ENCODE peak calls at places on chromosomes 5 and 9, in five cellular contexts. One of them, this sample, is unnamed.

GRCh38 chr9:123453904-123454321 is 97.9 kb downstream of the CRB2 start:
- DNase-seq in fibroblast of pulmonary artery: peak
- DNase-seq in H9: no peak
- DNase-seq in kidney epithelial cell: no peak
- DNase-seq in tibial artery: no peak
- DNase-seq in this sample: no peak

GRCh38 chr9:87259543-87259942 is 238.1 kb upstream of the DAPK1 start:
- DNase-seq in fibroblast of pulmonary artery: peak
- DNase-seq in kidney epithelial cell: no peak
- DNase-seq in H9: no peak
- DNase-seq in tibial artery: no peak
- DNase-seq in this sample: no peak

GRCh38 chr5:150271296-150271692 is 18.3 kb downstream of the CAMK2A start:
- DNase-seq in fibroblast of pulmonary artery: no peak
- DNase-seq in kidney epithelial cell: no peak
- DNase-seq in H9: no peak
- DNase-seq in tibial artery: no peak
- DNase-seq in this sample: no peak

GRCh38 chr9:132187006-132187760 is 25.3 kb downstream of the NTNG2 start:
- DNase-seq in fibroblast of pulmonary artery: no peak
- DNase-seq in H9: peak
- DNase-seq in tibial artery: no peak
- DNase-seq in kidney epithelial cell: no peak
- DNase-seq in this sample: no peak

GRCh38 chr9:90044263-90044662 is 439.5 kb downstream of the GADD45G start:
- DNase-seq in tibial artery: no peak
- DNase-seq in kidney epithelial cell: no peak
- DNase-seq in fibroblast of pulmonary artery: no peak
- DNase-seq in H9: no peak
- DNase-seq in this sample: no peak

GRCh38 chr9:131915181-131915580 is 164.5 kb downstream of the MED27 start:
- DNase-seq in kidney epithelial cell: no peak
- DNase-seq in fibroblast of pulmonary artery: no peak
- DNase-seq in H9: no peak
- DNase-seq in tibial artery: no peak
- DNase-seq in this sample: no peak

GRCh38 chr5:54520438-54520846 is 2.9 kb downstream of the SNX18 start:
- DNase-seq in kidney epithelial cell: no peak
- DNase-seq in H9: no peak
- DNase-seq in fibroblast of pulmonary artery: peak
- DNase-seq in tibial artery: peak
- DNase-seq in this sample: no peak

GRCh38 chr9:37903581-37903830 is 421 bp downstream of the SLC25A51 start:
- DNase-seq in H9: peak
- DNase-seq in kidney epithelial cell: no peak
- DNase-seq in tibial artery: no peak
- DNase-seq in fibroblast of pulmonary artery: no peak
- DNase-seq in this sample: peak

GRCh38 chr9:123763910-123764588 is 165.9 kb downstream of the DENND1A start:
- DNase-seq in tibial artery: no peak
- DNase-seq in kidney epithelial cell: peak
- DNase-seq in H9: no peak
- DNase-seq in fibroblast of pulmonary artery: peak
- DNase-seq in this sample: no peak

GRCh38 chr5:135953850-135954249 is 933 bp downstream of the LECT2 start:
- DNase-seq in H9: no peak
- DNase-seq in kidney epithelial cell: no peak
- DNase-seq in fibroblast of pulmonary artery: no peak
- DNase-seq in tibial artery: no peak
- DNase-seq in this sample: no peak
- TF ChIP-seq CTCF in H9: no peak
- TF ChIP-seq CTCF in kidney epithelial cell: no peak
- TF ChIP-seq CTCF in fibroblast of pulmonary artery: no peak
- TF ChIP-seq CTCF in tibial artery: no peak
- TF ChIP-seq CTCF in this sample: no peak

GRCh38 chr9:107856633-107857032 is 367.1 kb upstream of the KLF4 start:
- DNase-seq in kidney epithelial cell: no peak
- DNase-seq in tibial artery: no peak
- DNase-seq in H9: no peak
- DNase-seq in fibroblast of pulmonary artery: no peak
- DNase-seq in this sample: no peak

GRCh38 chr9:107858260-107858659 is 368.7 kb upstream of the KLF4 start:
- DNase-seq in fibroblast of pulmonary artery: no peak
- DNase-seq in kidney epithelial cell: no peak
- DNase-seq in tibial artery: no peak
- DNase-seq in H9: no peak
- DNase-seq in this sample: no peak

GRCh38 chr9:107862329-107862728 is 372.8 kb upstream of the KLF4 start:
- DNase-seq in tibial artery: no peak
- DNase-seq in kidney epithelial cell: no peak
- DNase-seq in fibroblast of pulmonary artery: no peak
- DNase-seq in H9: no peak
- DNase-seq in this sample: no peak

GRCh38 chr9:107863406-107863805 is 373.8 kb upstream of the KLF4 start:
- DNase-seq in tibial artery: no peak
- DNase-seq in kidney epithelial cell: no peak
- DNase-seq in fibroblast of pulmonary artery: no peak
- DNase-seq in H9: no peak
- DNase-seq in this sample: no peak

DNA sequence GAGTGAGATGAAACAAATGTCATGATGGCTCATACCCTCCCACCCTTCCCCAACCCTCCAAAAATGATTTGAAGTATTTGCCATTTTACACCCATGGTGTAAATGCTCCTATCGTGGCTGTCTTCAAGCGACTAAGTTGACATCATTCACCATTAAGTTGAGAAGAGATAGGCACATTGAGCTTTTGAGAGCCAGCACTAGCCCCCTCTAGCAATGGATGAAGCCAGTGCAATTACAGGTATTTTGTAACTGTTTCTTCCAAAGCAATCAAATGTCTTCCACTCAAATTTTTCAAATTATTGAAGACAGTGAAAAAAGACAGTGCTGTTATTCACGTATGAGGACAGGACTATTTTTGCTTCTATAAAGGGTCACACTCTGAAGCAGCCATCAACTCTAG is 371.5 kb upstream of the KLF4 start:
- DNase-seq in kidney epithelial cell: no peak
- DNase-seq in fibroblast of pulmonary artery: no peak
- DNase-seq in tibial artery: no peak
- DNase-seq in H9: no peak
- DNase-seq in this sample: no peak
- TF ChIP-seq CTCF in kidney epithelial cell: no peak
- TF ChIP-seq CTCF in fibroblast of pulmonary artery: no peak
- TF ChIP-seq CTCF in tibial artery: no peak
- TF ChIP-seq CTCF in H9: peak
- TF ChIP-seq CTCF in this sample: no peak

GRCh38 chr9:33044677-33045282 is 19.7 kb downstream of the DNAJA1 start:
- DNase-seq in tibial artery: no peak
- DNase-seq in kidney epithelial cell: no peak
- DNase-seq in H9: peak
- DNase-seq in fibroblast of pulmonary artery: peak
- DNase-seq in this sample: peak
- TF ChIP-seq CTCF in tibial artery: peak
- TF ChIP-seq CTCF in kidney epithelial cell: peak
- TF ChIP-seq CTCF in H9: peak
- TF ChIP-seq CTCF in fibroblast of pulmonary artery: peak
- TF ChIP-seq CTCF in this sample: no peak

DNA sequence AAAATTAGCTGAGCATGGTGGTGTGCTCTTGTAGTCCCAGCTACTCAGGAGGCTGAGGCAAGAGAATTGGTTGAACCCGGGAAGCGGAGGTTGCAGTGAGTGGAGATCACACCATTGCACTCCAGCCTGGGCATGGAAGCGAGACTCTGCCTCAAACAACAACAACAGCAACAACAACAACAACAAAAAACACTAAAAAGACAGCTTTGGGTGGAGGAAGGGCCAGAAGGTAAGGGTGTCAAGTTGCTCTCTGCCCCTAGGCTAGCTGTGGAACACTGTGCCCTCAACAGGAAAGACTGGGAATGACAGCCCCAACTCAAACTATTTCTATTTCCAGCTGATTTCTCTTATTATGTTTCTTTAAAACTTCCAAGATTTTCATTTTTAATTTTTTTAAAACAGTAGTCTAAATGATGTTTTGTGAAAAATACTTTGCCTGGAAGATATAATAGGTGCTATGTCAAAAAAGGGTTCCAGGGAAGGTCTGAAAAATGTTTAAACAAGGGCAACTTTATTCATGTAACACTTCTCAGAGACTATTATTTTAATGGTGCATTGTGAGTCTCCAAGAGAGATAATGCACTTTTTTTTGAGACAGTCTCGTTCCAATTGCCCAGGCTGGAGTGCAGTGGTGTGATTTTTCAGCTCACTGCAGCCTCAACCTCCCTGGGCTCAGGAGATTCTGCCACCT is 29.9 kb downstream of the CLINT1 start:
- DNase-seq in fibroblast of pulmonary artery: no peak
- DNase-seq in kidney epithelial cell: no peak
- DNase-seq in tibial artery: no peak
- DNase-seq in H9: peak
- DNase-seq in this sample: peak
- TF ChIP-seq CTCF in fibroblast of pulmonary artery: peak
- TF ChIP-seq CTCF in kidney epithelial cell: peak
- TF ChIP-seq CTCF in tibial artery: no peak
- TF ChIP-seq CTCF in H9: peak
- TF ChIP-seq CTCF in this sample: peak

DNA sequence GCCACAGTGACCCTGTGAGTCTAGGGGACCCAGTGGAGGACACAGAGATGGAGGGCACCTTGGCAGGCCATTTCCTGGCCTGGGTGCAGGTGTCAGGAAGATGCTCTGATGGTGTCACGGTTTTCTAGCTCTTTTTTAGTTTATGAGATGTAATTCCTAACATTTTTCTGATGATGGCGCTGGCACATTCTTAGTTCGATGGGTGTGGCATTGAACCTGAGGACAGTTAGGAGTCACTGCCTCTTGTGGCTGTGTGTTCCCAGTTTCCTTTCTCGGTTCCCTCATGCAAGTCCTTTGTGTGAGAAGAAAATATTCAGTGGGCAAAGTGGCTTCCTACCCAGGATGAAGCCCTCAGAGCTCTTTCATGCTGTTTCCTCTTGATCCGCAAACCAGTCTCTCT is 129.4 kb upstream of the ICE1 start:
- DNase-seq in kidney epithelial cell: no peak
- DNase-seq in H9: peak
- DNase-seq in tibial artery: no peak
- DNase-seq in fibroblast of pulmonary artery: no peak
- DNase-seq in this sample: no peak
- TF ChIP-seq CTCF in kidney epithelial cell: no peak
- TF ChIP-seq CTCF in H9: peak
- TF ChIP-seq CTCF in tibial artery: no peak
- TF ChIP-seq CTCF in fibroblast of pulmonary artery: no peak
- TF ChIP-seq CTCF in this sample: no peak

GRCh38 chr9:79763861-79764260 is 192.1 kb downstream of the TLE4 start:
- DNase-seq in H9: no peak
- DNase-seq in tibial artery: no peak
- DNase-seq in fibroblast of pulmonary artery: peak
- DNase-seq in kidney epithelial cell: no peak
- DNase-seq in this sample: no peak

GRCh38 chr9:79759460-79759859 is 187.7 kb downstream of the TLE4 start:
- DNase-seq in tibial artery: no peak
- DNase-seq in fibroblast of pulmonary artery: no peak
- DNase-seq in kidney epithelial cell: no peak
- DNase-seq in H9: no peak
- DNase-seq in this sample: no peak

GRCh38 chr9:79756414-79756813 is 184.6 kb downstream of the TLE4 start:
- DNase-seq in fibroblast of pulmonary artery: no peak
- DNase-seq in tibial artery: no peak
- DNase-seq in kidney epithelial cell: no peak
- DNase-seq in H9: no peak
- DNase-seq in this sample: no peak

GRCh38 chr9:79757074-79757473 is 185.3 kb downstream of the TLE4 start:
- DNase-seq in H9: no peak
- DNase-seq in tibial artery: no peak
- DNase-seq in kidney epithelial cell: no peak
- DNase-seq in fibroblast of pulmonary artery: no peak
- DNase-seq in this sample: no peak

DNA sequence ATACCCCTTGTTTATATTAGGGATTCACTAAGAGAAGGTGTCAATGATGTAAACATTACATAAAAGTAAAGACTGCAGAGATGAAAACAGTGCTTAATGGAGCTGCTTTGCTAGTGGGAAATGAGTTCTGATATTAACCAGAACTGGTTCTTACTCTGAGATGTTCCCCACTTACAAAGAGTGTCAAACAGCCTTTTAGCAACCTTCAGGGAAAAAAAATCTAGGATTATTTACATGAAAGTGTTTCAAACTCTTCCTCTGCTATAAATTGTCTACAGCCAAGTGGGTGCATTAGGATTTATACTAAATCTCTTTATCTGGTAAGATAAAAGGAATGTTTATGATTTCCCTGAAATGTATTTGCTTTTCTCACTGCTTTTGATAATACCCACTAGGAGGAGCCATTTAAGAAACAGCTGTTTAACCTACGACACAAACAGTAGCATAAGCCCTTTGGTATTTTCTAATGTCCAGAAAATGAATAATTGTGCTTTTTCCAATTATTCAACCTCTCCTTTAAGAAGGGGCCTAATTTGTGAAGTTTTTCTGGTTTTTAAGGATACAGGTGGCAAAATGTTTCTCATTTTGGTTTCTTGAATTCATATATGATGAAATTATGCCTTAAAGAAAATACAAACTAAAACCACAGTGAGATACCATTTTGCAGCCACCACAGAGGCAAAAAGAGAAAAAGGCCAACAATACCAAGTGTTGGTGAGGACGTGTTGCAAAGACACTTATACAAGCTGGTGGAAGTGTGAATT is 186.3 kb downstream of the TLE4 start:
- DNase-seq in fibroblast of pulmonary artery: peak
- DNase-seq in kidney epithelial cell: no peak
- DNase-seq in tibial artery: no peak
- DNase-seq in H9: no peak
- DNase-seq in this sample: no peak
- TF ChIP-seq CTCF in fibroblast of pulmonary artery: peak
- TF ChIP-seq CTCF in kidney epithelial cell: peak
- TF ChIP-seq CTCF in tibial artery: peak
- TF ChIP-seq CTCF in H9: peak
- TF ChIP-seq CTCF in this sample: peak

GRCh38 chr5:79020861-79021561 is 35.9 kb upstream of the ARSB start:
- DNase-seq in tibial artery: peak
- DNase-seq in fibroblast of pulmonary artery: peak
- DNase-seq in H9: peak
- DNase-seq in kidney epithelial cell: no peak
- DNase-seq in this sample: peak
- TF ChIP-seq CTCF in tibial artery: peak
- TF ChIP-seq CTCF in fibroblast of pulmonary artery: peak
- TF ChIP-seq CTCF in H9: peak
- TF ChIP-seq CTCF in kidney epithelial cell: peak
- TF ChIP-seq CTCF in this sample: peak

DNA sequence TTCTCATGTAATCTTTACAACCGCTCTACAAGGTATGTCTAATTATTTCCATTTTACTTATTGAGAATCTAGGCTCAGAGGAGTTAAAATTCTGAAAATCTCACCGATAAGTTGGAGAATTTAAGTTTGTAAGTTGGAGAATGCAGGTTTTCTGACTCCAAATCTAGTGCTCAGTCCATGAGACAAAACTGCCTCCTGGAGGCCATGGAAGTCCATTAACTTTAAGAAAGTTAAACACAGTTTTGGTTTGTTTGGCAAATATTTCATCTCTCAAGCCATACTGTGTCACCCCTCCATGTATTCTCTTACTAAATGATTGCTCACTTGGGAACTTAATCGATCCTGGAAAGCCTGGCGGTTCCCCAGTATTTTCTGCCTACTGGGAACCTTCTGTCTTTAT is 52.6 kb downstream of the INIP start:
- DNase-seq in tibial artery: no peak
- DNase-seq in kidney epithelial cell: no peak
- DNase-seq in fibroblast of pulmonary artery: peak
- DNase-seq in H9: no peak
- DNase-seq in this sample: no peak
- TF ChIP-seq CTCF in tibial artery: no peak
- TF ChIP-seq CTCF in kidney epithelial cell: no peak
- TF ChIP-seq CTCF in fibroblast of pulmonary artery: peak
- TF ChIP-seq CTCF in H9: peak
- TF ChIP-seq CTCF in this sample: no peak